ENCODE peak calls at places on chromosomes 4 and X, in seven cellular contexts. D is heart left ventricle, M is RWPE1, T is AG09309, H is psoas muscle, K is fibroblast of pulmonary artery, V is activated B cell treated with CpG ODN at 0.5 μM for 24 hours. Z is an unnamed sample.

GRCh38 chr4:163681208-163681821 is 186.8 kb downstream of the TMA16 start:
- DNase-seq in D (no peak), M (no peak), T (no peak), H (no peak), K (peak), V (no peak), Z (no peak)

GRCh38 chr4:183747931-183748664 is 89.0 kb downstream of the TRAPPC11 start:
- DNase-seq in D (no peak), M (no peak), T (no peak), H (no peak), K (no peak), V (no peak), Z (peak)

GRCh38 chr4:156188596-156188995 is 234.9 kb upstream of the CTSO start:
- DNase-seq in D (no peak), M (no peak), T (no peak), H (no peak), K (no peak), V (no peak), Z (no peak)

GRCh38 chrX:39766085-39766726 is 331.6 kb downstream of the BCOR start:
- DNase-seq in D (no peak), M (no peak), T (no peak), H (no peak), K (no peak), V (no peak), Z (no peak)

GRCh38 chrX:154351183-154352011 is 23.0 kb downstream of the FLNA start:
- DNase-seq in D (no peak), M (no peak), T (no peak), H (no peak), K (no peak), V (no peak), Z (no peak)

GRCh38 chrX:38561951-38562719 is 793 bp downstream of the TSPAN7 start:
- DNase-seq in D (peak), M (no peak), T (no peak), H (peak), K (no peak), V (no peak), Z (peak)

GRCh38 chrX:39869846-39870601 is 227.7 kb downstream of the BCOR start:
- DNase-seq in D (no peak), M (peak), T (no peak), H (no peak), K (peak), V (no peak), Z (no peak)

GRCh38 chrX:23557070-23557469 is 110.2 kb upstream of the PRDX4 start:
- DNase-seq in D (no peak), M (no peak), T (no peak), H (no peak), K (peak), V (no peak), Z (no peak)

GRCh38 chr4:149754526-149754925 is 61.1 kb downstream of the IQCM start:
- DNase-seq in D (no peak), M (no peak), T (no peak), H (no peak), K (peak), V (no peak), Z (no peak)

GRCh38 chr4:826508-827208 is 729 bp upstream of the CPLX1 start:
- DNase-seq in D (no peak), M (no peak), T (no peak), H (peak), K (no peak), V (no peak), Z (no peak)

GRCh38 chr4:54676062-54676461 is 18.3 kb downstream of the KIT start:
- DNase-seq in D (no peak), M (no peak), T (no peak), H (no peak), K (no peak), V (no peak), Z (no peak)

GRCh38 chr4:166198041-166198440 is 325.0 kb downstream of the TLL1 start:
- DNase-seq in D (no peak), M (no peak), T (no peak), H (no peak), K (no peak), V (no peak), Z (no peak)

GRCh38 chr4:139704915-139705485 is 39.4 kb downstream of the MGST2 start:
- DNase-seq in D (no peak), M (peak), T (no peak), H (no peak), K (no peak), V (no peak), Z (no peak)

GRCh38 chrX:40749874-40750273 is 14.5 kb upstream of the MED14 start:
- DNase-seq in D (no peak), M (no peak), T (no peak), H (no peak), K (no peak), V (no peak), Z (no peak)

GRCh38 chr4:3401436-3402171 is 40.2 kb upstream of the HGFAC start:
- DNase-seq in D (no peak), M (no peak), T (peak), H (no peak), K (no peak), V (no peak), Z (no peak)

GRCh38 chr4:10810411-10810810 is 125.8 kb upstream of the CLNK start:
- DNase-seq in D (no peak), M (no peak), T (no peak), H (no peak), K (no peak), V (no peak), Z (no peak)

GRCh38 chr4:183626168-183626567 is 32.8 kb downstream of the RWDD4 start:
- DNase-seq in D (no peak), M (no peak), T (no peak), H (no peak), K (no peak), V (no peak), Z (no peak)

GRCh38 chr4:188697217-188697616 is 558.0 kb downstream of the TRIML1 start:
- DNase-seq in D (no peak), M (no peak), T (no peak), H (no peak), K (no peak), V (no peak), Z (no peak)

GRCh38 chrX:85111347-85111746 is 107.7 kb downstream of the APOOL start:
- DNase-seq in D (no peak), M (no peak), T (no peak), H (no peak), K (peak), V (no peak), Z (no peak)

GRCh38 chr4:94798808-94799207 is 41.1 kb downstream of the BMPR1B start:
- DNase-seq in D (no peak), M (no peak), T (no peak), H (no peak), K (peak), V (no peak), Z (no peak)

GRCh38 chrX:141341341-141341740 is 99.0 kb upstream of the SPANXC start:
- DNase-seq in D (no peak), M (peak), T (peak), H (no peak), K (peak), V (no peak), Z (no peak)

GRCh38 chr4:181541396-181541795 is 701.8 kb upstream of the TENM3 start:
- DNase-seq in D (no peak), M (no peak), T (peak), H (no peak), K (peak), V (no peak), Z (no peak)

GRCh38 chr4:40401646-40402045 is 66.5 kb downstream of the CHRNA9 start:
- DNase-seq in D (no peak), M (no peak), T (no peak), H (no peak), K (peak), V (no peak), Z (no peak)

GRCh38 chr4:162943263-162943662 is 223.4 kb downstream of the NAF1 start:
- DNase-seq in D (no peak), M (no peak), T (no peak), H (no peak), K (no peak), V (no peak), Z (no peak)

GRCh38 chrX:131762802-131763234 is 218.9 kb downstream of the OR13H1 start:
- DNase-seq in D (no peak), M (no peak), T (no peak), H (no peak), K (no peak), V (no peak), Z (no peak)

GRCh38 chrX:100980608-100981497 is 11.3 kb downstream of the ARL13A start:
- DNase-seq in D (no peak), M (peak), T (no peak), H (peak), K (peak), V (no peak), Z (peak)

GRCh38 chrX:73577368-73577767 is 14.4 kb downstream of the CHIC1 start:
- DNase-seq in D (no peak), M (peak), T (peak), H (no peak), K (peak), V (no peak), Z (no peak)

GRCh38 chr4:40662962-40663604 is 33.4 kb upstream of the RBM47 start:
- DNase-seq in D (no peak), M (peak), T (peak), H (no peak), K (peak), V (no peak), Z (no peak)

GRCh38 chrX:43474321-43474720 is 181.8 kb upstream of the MAOA start:
- DNase-seq in D (no peak), M (peak), T (no peak), H (no peak), K (no peak), V (no peak), Z (no peak)

GRCh38 chr4:127575888-127576287 is 56.9 kb upstream of the INTU start:
- DNase-seq in D (no peak), M (no peak), T (no peak), H (no peak), K (no peak), V (no peak), Z (no peak)

GRCh38 chrX:154313147-154313546 is 17.6 kb downstream of the TKTL1 start:
- DNase-seq in D (no peak), M (no peak), T (no peak), H (no peak), K (no peak), V (no peak), Z (no peak)

GRCh38 chr4:33746979-33747378 is 2497.3 kb downstream of the ARAP2 start:
- DNase-seq in D (no peak), M (no peak), T (no peak), H (no peak), K (no peak), V (no peak), Z (no peak)

GRCh38 chr4:5784960-5785611 is 74.1 kb downstream of the EVC start:
- DNase-seq in D (peak), M (no peak), T (no peak), H (no peak), K (peak), V (no peak), Z (no peak)

DNA sequence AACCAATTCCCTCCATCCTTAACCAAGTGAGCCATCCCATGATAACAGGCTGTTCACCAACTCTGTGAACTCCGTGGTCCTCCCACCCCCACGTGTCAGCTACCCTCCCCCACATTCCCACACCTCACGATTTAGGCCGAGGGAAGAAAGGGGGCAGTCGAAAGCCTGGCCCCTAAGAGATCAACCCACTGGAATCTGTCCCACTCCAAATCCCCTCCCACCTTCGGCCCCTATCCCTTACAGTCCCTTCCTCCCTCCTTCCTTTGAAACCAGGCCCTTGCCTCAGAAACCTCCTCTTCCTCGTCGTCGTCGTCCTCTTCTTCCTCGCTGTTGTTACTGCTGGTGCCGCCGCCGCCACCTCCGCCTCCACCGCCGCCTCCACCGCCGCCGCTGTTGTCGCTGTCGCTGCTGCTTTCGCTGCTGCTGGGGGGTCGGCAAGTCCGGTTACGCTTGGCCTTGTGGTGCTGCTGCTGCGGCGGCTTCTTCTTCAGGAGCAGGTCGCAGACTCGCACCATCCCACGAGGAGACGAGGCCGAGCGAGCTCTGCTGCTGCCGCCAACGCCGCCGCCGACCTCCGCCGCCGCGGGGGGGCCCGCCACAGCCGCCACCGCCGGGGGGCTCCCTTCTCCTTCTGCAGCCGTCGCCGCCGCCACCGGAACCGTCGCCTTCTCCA is 467 bp downstream of the ANKRD17 start:
- DNase-seq in D (peak), M (no peak), T (no peak), H (no peak), K (peak), V (no peak), Z (peak)
- TF ChIP-seq CTCF in D (no peak), M (peak), T (peak), H (peak), K (no peak), V (no peak), Z (no peak)

DNA sequence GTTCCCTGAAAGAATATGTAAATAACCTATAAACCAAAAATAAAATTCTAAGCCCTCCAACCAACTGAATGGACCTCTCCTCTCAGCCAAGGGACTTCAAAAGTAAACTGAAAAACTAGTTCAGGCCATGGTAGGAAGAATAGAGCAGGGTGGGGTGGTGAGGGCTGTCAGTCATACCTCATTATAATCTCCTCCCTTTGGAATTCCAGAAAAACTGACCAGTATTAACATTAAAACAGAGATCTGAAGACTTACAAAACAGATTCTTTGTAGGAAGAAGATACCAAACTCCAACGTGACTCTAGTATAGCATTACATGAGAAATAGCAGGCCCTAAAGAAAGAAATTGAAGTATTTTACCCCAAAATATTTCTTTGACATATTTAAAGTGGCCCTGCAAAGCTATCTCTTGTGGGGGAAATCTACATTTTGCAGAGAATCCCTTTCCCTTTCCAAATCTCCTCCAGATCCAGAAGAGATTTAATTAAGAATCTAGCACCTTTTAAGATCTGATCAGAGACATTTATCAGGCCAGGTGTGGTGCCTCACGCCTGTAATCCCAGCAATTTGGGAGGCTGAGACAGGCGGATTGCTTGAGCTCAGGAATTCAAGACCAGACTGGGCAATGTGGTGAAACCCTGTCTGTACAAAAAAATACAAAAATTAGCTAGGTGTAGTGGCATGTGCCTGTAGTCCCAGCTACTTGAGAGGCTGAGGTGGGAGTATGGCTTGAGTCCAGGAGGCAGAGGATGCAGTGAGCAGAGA is 15.1 kb downstream of the TBC1D9 start:
- DNase-seq in D (no peak), M (no peak), T (no peak), H (no peak), K (no peak), V (no peak), Z (no peak)
- TF ChIP-seq CTCF in D (no peak), M (no peak), T (no peak), H (no peak), K (no peak), V (no peak), Z (no peak)

DNA sequence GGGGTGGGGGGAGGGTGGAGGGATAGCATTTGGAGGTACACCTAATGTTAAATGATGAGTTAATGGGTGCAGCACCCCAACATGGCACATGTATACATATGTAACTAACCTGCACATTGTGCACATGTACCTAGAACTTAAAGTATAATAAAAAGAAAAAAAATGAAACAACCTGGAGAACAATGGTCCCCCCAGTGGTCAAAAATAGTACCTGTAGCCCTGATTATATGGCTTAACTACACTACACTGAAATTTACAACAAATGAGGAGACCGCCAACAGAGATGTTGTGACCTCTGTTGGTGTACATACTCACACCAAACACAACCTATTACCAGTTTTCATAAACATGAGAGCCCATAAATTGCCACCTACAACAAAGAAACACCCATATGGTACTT is 7.3 kb upstream of the MAGEE1 start:
- DNase-seq in D (no peak), M (no peak), T (no peak), H (no peak), K (no peak), V (no peak), Z (no peak)
- TF ChIP-seq CTCF in D (no peak), M (no peak), T (peak), H (no peak), K (peak), V (no peak), Z (no peak)

GRCh38 chr4:25795566-25796454 is 67.0 kb downstream of the SEL1L3 start:
- DNase-seq in D (no peak), M (peak), T (no peak), H (no peak), K (peak), V (no peak), Z (no peak)
- TF ChIP-seq CTCF in D (no peak), M (no peak), T (peak), H (no peak), K (peak), V (no peak), Z (no peak)

Z was measured in gastrocnemius medialis.